ENCODE peak calls at places on chromosomes 16 and 17, in nine cellular contexts. D, G, J, N, M, L, K, U and V are unnamed samples.
A peak's percentile ranks its signal among the peaks of the same experiment; 100 is the strongest.

GRCh38 chr17:79388556-79389295 is 222.1 kb downstream of the RBFOX3 start:
- DNase-seq in D (peak; percentile 49), G (no peak), J (no peak), N (no peak), M (no peak), L (peak; percentile 96), K (peak; percentile 74), U (peak; percentile 38), V (peak; percentile 37)

GRCh38 chr16:56795011-56795410 is 65.1 kb downstream of the NUP93 start:
- DNase-seq in D (no peak), G (no peak), J (no peak), N (no peak), M (no peak), L (no peak), K (no peak), U (no peak), V (no peak)

GRCh38 chr17:47820023-47820789 is 1.4 kb downstream of the OSBPL7 start:
- DNase-seq in D (no peak), G (no peak), J (no peak), N (no peak), M (no peak), L (peak; percentile 77), K (peak; percentile 67), U (no peak), V (no peak)

GRCh38 chr17:10048951-10049350 is 143.9 kb upstream of the RCVRN start:
- DNase-seq in D (no peak), G (no peak), J (no peak), N (no peak), M (no peak), L (no peak), K (no peak), U (no peak), V (no peak)

GRCh38 chr17:6069611-6070279 is 434 bp upstream of the WSCD1 start:
- DNase-seq in D (no peak), G (no peak), J (no peak), N (no peak), M (no peak), L (peak; percentile 19), K (no peak), U (no peak), V (no peak)

GRCh38 chr17:47099451-47099986 is 89.6 kb downstream of the CDC27 start:
- DNase-seq in D (no peak), G (no peak), J (no peak), N (no peak), M (no peak), L (no peak), K (no peak), U (no peak), V (no peak)

GRCh38 chr17:49515196-49515770 is 20.2 kb downstream of the NGFR start:
- DNase-seq in D (peak; percentile 96), G (peak; percentile 41), J (peak; percentile 94), N (peak; percentile 83), M (peak; percentile 98), L (peak; percentile 99), K (peak; percentile 78), U (peak; percentile 91), V (peak; percentile 97)

GRCh38 chr16:56424791-56425438 is 430 bp downstream of the AMFR start:
- DNase-seq in D (no peak), G (no peak), J (peak; percentile 46), N (no peak), M (peak; percentile 74), L (peak; percentile 91), K (peak; percentile 77), U (peak; percentile 40), V (peak; percentile 48)

GRCh38 chr17:21019976-21020575 is 22.7 kb downstream of the USP22 start:
- DNase-seq in D (peak; percentile 53), G (no peak), J (no peak), N (no peak), M (peak; percentile 73), L (no peak), K (no peak), U (no peak), V (peak; percentile 56)

GRCh38 chr17:45342306-45342705 is 25.5 kb upstream of the MAP3K14 start:
- DNase-seq in D (no peak), G (no peak), J (no peak), N (no peak), M (peak; percentile 48), L (no peak), K (no peak), U (no peak), V (no peak)

GRCh38 chr16:76487411-76488064 is 210.3 kb downstream of the CNTNAP4 start:
- DNase-seq in D (no peak), G (no peak), J (no peak), N (no peak), M (no peak), L (no peak), K (no peak), U (no peak), V (no peak)

GRCh38 chr17:17831208-17832039 is 5.4 kb downstream of the SREBF1 start:
- DNase-seq in D (no peak), G (no peak), J (peak; percentile 54), N (no peak), M (no peak), L (no peak), K (no peak), U (no peak), V (no peak)

GRCh38 chr16:23030001-23030400 is 119.3 kb downstream of the USP31 start:
- DNase-seq in D (no peak), G (no peak), J (no peak), N (no peak), M (no peak), L (no peak), K (no peak), U (no peak), V (no peak)

GRCh38 chr16:57621521-57622268 is 6.7 kb upstream of the ADGRG1 start:
- DNase-seq in D (no peak), G (no peak), J (no peak), N (no peak), M (peak; percentile 61), L (peak; percentile 75), K (no peak), U (peak; percentile 9), V (no peak)

GRCh38 chr17:78997231-78997741 is 12.3 kb downstream of the CANT1 start:
- DNase-seq in D (no peak), G (no peak), J (peak; percentile 10), N (no peak), M (peak; percentile 53), L (peak; percentile 70), K (no peak), U (no peak), V (no peak)

GRCh38 chr17:694239-694638 is 20.4 kb downstream of the VPS53 start:
- DNase-seq in D (peak; percentile 92), G (peak; percentile 98), J (no peak), N (no peak), M (no peak), L (peak; percentile 90), K (no peak), U (no peak), V (peak; percentile 93)

GRCh38 chr16:2596747-2597559 is 59.1 kb downstream of the PDPK1 start:
- DNase-seq in D (no peak), G (no peak), J (no peak), N (no peak), M (no peak), L (peak; percentile 51), K (no peak), U (peak; percentile 3), V (no peak)

GRCh38 chr16:16143038-16143763 is 80.1 kb downstream of the ABCC6 start:
- DNase-seq in D (no peak), G (no peak), J (no peak), N (no peak), M (no peak), L (peak; percentile 67), K (peak; percentile 79), U (no peak), V (peak; percentile 23)
- TF ChIP-seq CTCF in D (peak; percentile 34), G (peak; percentile 6), J (no peak), N (no peak), M (no peak), L (peak; percentile 45), K (peak; percentile 58), U (no peak), V (peak; percentile 29)

DNA sequence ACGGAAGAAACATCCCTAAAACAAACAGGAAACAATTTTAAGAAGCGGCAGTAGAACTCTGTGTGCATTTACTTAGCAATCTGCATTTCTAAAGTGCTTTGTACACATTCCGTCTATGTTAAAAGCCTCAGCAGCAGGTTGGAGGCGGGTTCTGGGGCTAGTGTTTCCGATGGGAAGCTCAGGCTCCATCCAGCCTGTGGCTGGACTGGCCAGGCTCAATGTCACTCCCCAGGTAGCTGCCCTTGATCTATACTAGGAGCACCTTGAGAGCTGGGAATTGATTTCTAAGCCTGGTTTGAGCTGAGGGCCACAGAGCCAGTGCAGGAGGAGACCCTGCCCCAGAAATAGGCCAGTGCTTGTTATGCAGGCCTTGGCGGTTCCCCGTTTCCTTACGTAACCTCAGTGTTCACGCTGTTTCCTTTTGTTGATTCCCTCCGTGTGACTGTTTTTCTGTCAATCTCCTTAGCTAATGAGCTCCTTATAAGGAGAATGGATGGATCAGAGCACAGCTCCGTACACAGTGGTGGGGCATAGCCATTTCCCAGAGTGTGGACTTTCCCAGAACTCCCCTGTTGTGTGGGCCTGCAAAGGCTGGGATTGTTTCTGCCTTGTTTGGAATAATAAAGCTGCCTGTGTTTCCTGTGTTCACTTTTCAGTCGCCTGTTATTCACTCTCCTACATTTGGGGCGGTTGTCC is 21.4 kb downstream of the ADORA2B start:
- DNase-seq in D (no peak), G (no peak), J (no peak), N (no peak), M (peak; percentile 21), L (no peak), K (no peak), U (no peak), V (no peak)
- H3K4me3 ChIP-seq in D (no peak overlapping the region), G (no peak overlapping the region), J (no peak overlapping the region), N (no peak overlapping the region), M (no peak overlapping the region), L (no peak overlapping the region), K (no peak overlapping the region), U (no peak overlapping the region), V (no peak overlapping the region)

DNA sequence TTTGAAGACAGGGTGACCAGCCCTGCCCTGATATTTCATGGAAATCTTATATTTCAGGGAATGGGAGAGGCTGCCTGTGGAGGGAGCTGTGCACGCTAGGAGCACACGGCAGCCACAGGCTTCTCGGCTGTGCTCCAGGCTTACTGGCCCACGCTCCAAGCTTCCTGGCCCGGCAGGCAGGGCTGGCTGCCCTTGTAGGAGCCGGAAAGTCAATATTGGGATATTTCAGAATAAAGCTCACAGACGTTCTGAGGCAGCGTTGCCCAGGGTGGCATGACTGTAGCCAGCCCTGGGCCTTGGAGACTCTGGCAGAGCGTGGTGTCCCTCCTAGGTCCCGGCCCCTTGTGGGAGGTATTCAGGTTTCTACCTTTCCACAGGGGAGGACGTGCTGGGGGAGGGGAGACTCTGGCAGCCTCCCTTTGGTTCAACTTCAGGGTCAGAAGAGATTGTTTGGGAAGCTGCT is 95.6 kb downstream of the NPIPB11 start:
- DNase-seq in D (no peak), G (no peak), J (peak; percentile 68), N (no peak), M (peak; percentile 60), L (peak; percentile 90), K (no peak), U (no peak), V (no peak)
- TF ChIP-seq CTCF in D (no peak), G (no peak), J (no peak), N (no peak), M (no peak), L (peak; percentile 42), K (no peak), U (no peak), V (no peak)

DNA sequence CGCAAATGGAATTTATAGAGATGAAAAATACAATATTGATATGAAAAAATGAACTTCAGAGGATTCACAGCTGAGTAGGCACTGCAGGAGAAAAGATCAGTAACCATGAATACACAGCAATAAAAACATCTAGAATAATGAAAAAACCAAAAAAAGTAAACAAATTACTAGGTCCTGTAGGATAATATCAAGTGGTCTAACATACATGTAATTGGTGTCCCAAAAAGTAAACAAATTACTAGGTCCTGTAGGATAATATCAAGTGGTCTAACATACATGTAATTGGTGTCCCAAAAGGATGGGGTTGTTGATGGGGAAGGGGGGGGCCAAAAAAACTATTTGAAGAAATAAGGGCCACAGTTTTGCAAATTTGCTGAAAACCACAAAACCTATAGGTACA is 43.4 kb downstream of the ZNF18 start:
- DNase-seq in D (peak; percentile 4), G (no peak), J (no peak), N (no peak), M (no peak), L (no peak), K (no peak), U (no peak), V (no peak)
- H3K4me3 ChIP-seq in D (no peak overlapping the region), G (no peak overlapping the region), J (no peak overlapping the region), N (no peak overlapping the region), M (no peak overlapping the region), L (no peak overlapping the region), K (no peak overlapping the region), U (no peak overlapping the region), V (no peak overlapping the region)